ENCODE peak calls at places on chromosome 7, in nine cellular contexts. One of them, this sample, is unnamed.

GRCh38 chr7:20280475-20281351 is 50.0 kb upstream of the ITGB8 start:
- DNase-seq in activated T-cell treated with anti-CD3 and anti-CD28 coated beads for 48 hours: no peak
- DNase-seq in endothelial cell: no peak
- DNase-seq in tibial artery: no peak
- DNase-seq in Kasumi-1: no peak
- DNase-seq in heart left ventricle: no peak
- DNase-seq in BJ: peak; percentile 52
- DNase-seq in aorta: no peak
- DNase-seq in kidney epithelial cell: no peak
- DNase-seq in this sample: no peak

GRCh38 chr7:116464375-116464774 is 35.2 kb upstream of the CAV2 start:
- DNase-seq in activated T-cell treated with anti-CD3 and anti-CD28 coated beads for 48 hours: no peak
- DNase-seq in endothelial cell: no peak
- DNase-seq in tibial artery: no peak
- DNase-seq in Kasumi-1: no peak
- DNase-seq in heart left ventricle: no peak
- DNase-seq in BJ: no peak
- DNase-seq in aorta: no peak
- DNase-seq in kidney epithelial cell: no peak
- DNase-seq in this sample: no peak

GRCh38 chr7:118153551-118154177 is 30.3 kb upstream of the LSM8 start:
- DNase-seq in activated T-cell treated with anti-CD3 and anti-CD28 coated beads for 48 hours: no peak
- DNase-seq in endothelial cell: peak; percentile 42
- DNase-seq in tibial artery: no peak
- DNase-seq in Kasumi-1: peak; percentile 72
- DNase-seq in heart left ventricle: no peak
- DNase-seq in BJ: no peak
- DNase-seq in aorta: no peak
- DNase-seq in kidney epithelial cell: no peak
- DNase-seq in this sample: no peak

GRCh38 chr7:135286876-135287275 is 53.2 kb downstream of the STRA8 start:
- DNase-seq in activated T-cell treated with anti-CD3 and anti-CD28 coated beads for 48 hours: no peak
- DNase-seq in endothelial cell: no peak
- DNase-seq in tibial artery: no peak
- DNase-seq in Kasumi-1: no peak
- DNase-seq in heart left ventricle: no peak
- DNase-seq in BJ: no peak
- DNase-seq in aorta: no peak
- DNase-seq in kidney epithelial cell: no peak
- DNase-seq in this sample: no peak

GRCh38 chr7:98802088-98802780 is 67.6 kb downstream of the TMEM130 start:
- DNase-seq in activated T-cell treated with anti-CD3 and anti-CD28 coated beads for 48 hours: peak; percentile 21
- DNase-seq in endothelial cell: no peak
- DNase-seq in tibial artery: peak; percentile 88
- DNase-seq in Kasumi-1: peak; percentile 23
- DNase-seq in heart left ventricle: peak; percentile 78
- DNase-seq in BJ: no peak
- DNase-seq in aorta: peak; percentile 91
- DNase-seq in kidney epithelial cell: peak; percentile 35
- DNase-seq in this sample: peak; percentile 19

GRCh38 chr7:54722502-54722901 is 36.5 kb downstream of the SEC61G start:
- DNase-seq in activated T-cell treated with anti-CD3 and anti-CD28 coated beads for 48 hours: no peak
- DNase-seq in endothelial cell: no peak
- DNase-seq in tibial artery: no peak
- DNase-seq in Kasumi-1: no peak
- DNase-seq in heart left ventricle: no peak
- DNase-seq in BJ: no peak
- DNase-seq in aorta: no peak
- DNase-seq in kidney epithelial cell: no peak
- DNase-seq in this sample: no peak

GRCh38 chr7:128940494-128941322 is 3.0 kb downstream of the IRF5 start:
- DNase-seq in activated T-cell treated with anti-CD3 and anti-CD28 coated beads for 48 hours: no peak
- DNase-seq in endothelial cell: no peak
- DNase-seq in tibial artery: no peak
- DNase-seq in Kasumi-1: peak; percentile 93
- DNase-seq in heart left ventricle: peak; percentile 60
- DNase-seq in BJ: no peak
- DNase-seq in aorta: peak; percentile 84
- DNase-seq in kidney epithelial cell: no peak
- DNase-seq in this sample: peak; percentile 66

GRCh38 chr7:2109936-2110585 is 122.7 kb downstream of the MAD1L1 start:
- DNase-seq in activated T-cell treated with anti-CD3 and anti-CD28 coated beads for 48 hours: peak; percentile 76
- DNase-seq in endothelial cell: no peak
- DNase-seq in tibial artery: no peak
- DNase-seq in Kasumi-1: no peak
- DNase-seq in heart left ventricle: peak; percentile 42
- DNase-seq in BJ: peak; percentile 77
- DNase-seq in aorta: no peak
- DNase-seq in kidney epithelial cell: peak; percentile 86
- DNase-seq in this sample: no peak

GRCh38 chr7:108083980-108084379 is 46.2 kb downstream of the LAMB4 start:
- DNase-seq in activated T-cell treated with anti-CD3 and anti-CD28 coated beads for 48 hours: no peak
- DNase-seq in endothelial cell: no peak
- DNase-seq in tibial artery: no peak
- DNase-seq in Kasumi-1: no peak
- DNase-seq in heart left ventricle: no peak
- DNase-seq in BJ: no peak
- DNase-seq in aorta: no peak
- DNase-seq in kidney epithelial cell: no peak
- DNase-seq in this sample: no peak

GRCh38 chr7:46725136-46725535 is 804.1 kb upstream of the IGFBP3 start:
- DNase-seq in activated T-cell treated with anti-CD3 and anti-CD28 coated beads for 48 hours: no peak
- DNase-seq in endothelial cell: no peak
- DNase-seq in tibial artery: no peak
- DNase-seq in Kasumi-1: no peak
- DNase-seq in heart left ventricle: no peak
- DNase-seq in BJ: no peak
- DNase-seq in aorta: no peak
- DNase-seq in kidney epithelial cell: no peak
- DNase-seq in this sample: no peak

GRCh38 chr7:47815867-47816266 is 132.4 kb downstream of the PKD1L1 start:
- DNase-seq in activated T-cell treated with anti-CD3 and anti-CD28 coated beads for 48 hours: no peak
- DNase-seq in endothelial cell: no peak
- DNase-seq in tibial artery: no peak
- DNase-seq in Kasumi-1: no peak
- DNase-seq in heart left ventricle: no peak
- DNase-seq in BJ: no peak
- DNase-seq in aorta: no peak
- DNase-seq in kidney epithelial cell: no peak
- DNase-seq in this sample: no peak

GRCh38 chr7:55245271-55245723 is 119.8 kb upstream of the LANCL2 start:
- DNase-seq in activated T-cell treated with anti-CD3 and anti-CD28 coated beads for 48 hours: no peak
- DNase-seq in endothelial cell: no peak
- DNase-seq in tibial artery: peak; percentile 77
- DNase-seq in Kasumi-1: no peak
- DNase-seq in heart left ventricle: no peak
- DNase-seq in BJ: no peak
- DNase-seq in aorta: no peak
- DNase-seq in kidney epithelial cell: peak; percentile 32
- DNase-seq in this sample: no peak

GRCh38 chr7:135160858-135161653 is 9.5 kb downstream of the CYREN start:
- DNase-seq in activated T-cell treated with anti-CD3 and anti-CD28 coated beads for 48 hours: no peak
- DNase-seq in endothelial cell: no peak
- DNase-seq in tibial artery: no peak
- DNase-seq in Kasumi-1: peak; percentile 69
- DNase-seq in heart left ventricle: peak; percentile 39
- DNase-seq in BJ: no peak
- DNase-seq in aorta: no peak
- DNase-seq in kidney epithelial cell: no peak
- DNase-seq in this sample: no peak

GRCh38 chr7:23471090-23471859 is 984 bp upstream of the IGF2BP3 start:
- DNase-seq in activated T-cell treated with anti-CD3 and anti-CD28 coated beads for 48 hours: peak; percentile 30
- DNase-seq in endothelial cell: peak; percentile 92
- DNase-seq in tibial artery: no peak
- DNase-seq in Kasumi-1: peak; percentile 94
- DNase-seq in heart left ventricle: no peak
- DNase-seq in BJ: no peak
- DNase-seq in aorta: no peak
- DNase-seq in kidney epithelial cell: no peak
- DNase-seq in this sample: no peak

GRCh38 chr7:85554294-85554877 is 367.5 kb upstream of the SEMA3D start:
- DNase-seq in activated T-cell treated with anti-CD3 and anti-CD28 coated beads for 48 hours: no peak
- DNase-seq in endothelial cell: peak; percentile 26
- DNase-seq in tibial artery: no peak
- DNase-seq in Kasumi-1: peak; percentile 69
- DNase-seq in heart left ventricle: no peak
- DNase-seq in BJ: peak; percentile 31
- DNase-seq in aorta: no peak
- DNase-seq in kidney epithelial cell: peak; percentile 77
- DNase-seq in this sample: no peak

GRCh38 chr7:66901941-66902843 is 18.8 kb upstream of the TMEM248 start:
- DNase-seq in activated T-cell treated with anti-CD3 and anti-CD28 coated beads for 48 hours: no peak
- DNase-seq in endothelial cell: no peak
- DNase-seq in tibial artery: no peak
- DNase-seq in Kasumi-1: no peak
- DNase-seq in heart left ventricle: no peak
- DNase-seq in BJ: no peak
- DNase-seq in aorta: no peak
- DNase-seq in kidney epithelial cell: no peak
- DNase-seq in this sample: no peak